ENCODE peak calls at places on chromosomes 3 and 15, in seven cellular contexts. Z, W, N, C, K, I and G are unnamed samples.

GRCh38 chr3:178112134-178112533 is 424.1 kb upstream of the KCNMB2 start:
- DNase-seq in W (no peak), N (no peak), C (no peak), K (no peak), I (no peak), Z (no peak), G (no peak)

GRCh38 chr3:123638936-123639680 is 54.3 kb upstream of the HACD2 start:
- DNase-seq in C (no peak), I (no peak), W (no peak), N (no peak), Z (no peak), K (no peak), G (no peak)

GRCh38 chr3:107845355-107846281 is 245.2 kb downstream of the CD47 start:
- DNase-seq in K (no peak), W (no peak), C (peak; percentile 9), I (no peak), Z (no peak), N (peak; percentile 21), G (no peak)

GRCh38 chr3:187741403-187742350 is 3.6 kb downstream of the BCL6 start:
- DNase-seq in W (peak; percentile 69), N (peak; percentile 78), I (peak; percentile 92), C (peak; percentile 79), Z (peak; percentile 77), K (peak; percentile 61), G (peak; percentile 65)

GRCh38 chr3:12871404-12871983 is 30.1 kb upstream of the RPL32 start:
- DNase-seq in K (no peak), I (no peak), Z (no peak), N (no peak), C (no peak), W (no peak), G (peak; percentile 81)

GRCh38 chr3:156291269-156292123 is 171.1 kb downstream of the KCNAB1 start:
- DNase-seq in K (no peak), W (peak; percentile 33), N (peak; percentile 6), Z (peak; percentile 11), C (peak; percentile 49), I (no peak), G (peak; percentile 14)

GRCh38 chr3:105868450-105868744 is 415 bp downstream of the CBLB start:
- DNase-seq in C (peak; percentile 62), W (peak; percentile 60), I (no peak), Z (no peak), K (peak; percentile 33), N (peak; percentile 52), G (peak; percentile 14)

GRCh38 chr3:13123765-13124164 is 50.5 kb upstream of the IQSEC1 start:
- DNase-seq in C (no peak), W (no peak), I (no peak), N (no peak), K (no peak), Z (no peak), G (no peak)

GRCh38 chr3:128275316-128276150 is 122.3 kb downstream of the EEFSEC start:
- DNase-seq in C (peak; percentile 14), Z (no peak), K (no peak), W (no peak), N (peak; percentile 4), I (no peak), G (no peak)

GRCh38 chr3:128395500-128396125 is 71.1 kb downstream of the DNAJB8 start:
- DNase-seq in W (peak; percentile 48), N (peak; percentile 43), C (peak; percentile 51), I (no peak), Z (no peak), K (no peak), G (no peak)

GRCh38 chr15:38275951-38276350 is 23.3 kb downstream of the SPRED1 start:
- DNase-seq in Z (no peak), N (peak; percentile 79), W (no peak), K (no peak), C (peak; percentile 64), I (no peak), G (no peak)

GRCh38 chr15:32956006-32956405 is 238.2 kb downstream of the GREM1 start:
- DNase-seq in N (peak; percentile 95), C (peak; percentile 90), W (no peak), Z (no peak), I (peak; percentile 63), K (peak; percentile 55), G (no peak)

GRCh38 chr3:71658131-71658530 is 67.1 kb downstream of the EIF4E3 start:
- DNase-seq in W (peak; percentile 89), Z (no peak), C (peak; percentile 71), K (no peak), N (peak; percentile 26), I (no peak), G (peak; percentile 35)

GRCh38 chr3:10777627-10778026 is 38.4 kb upstream of the SLC6A11 start:
- DNase-seq in K (no peak), I (no peak), N (no peak), C (no peak), W (no peak), Z (no peak), G (no peak)

GRCh38 chr3:184134746-184135148 is 411 bp upstream of the EIF2B5 start:
- DNase-seq in N (no peak), K (no peak), W (no peak), Z (no peak), C (no peak), I (no peak), G (no peak)

GRCh38 chr3:65979731-65980130 is 59.0 kb downstream of the MAGI1 start:
- DNase-seq in K (no peak), I (no peak), N (peak; percentile 75), C (peak; percentile 77), W (no peak), Z (no peak), G (no peak)

GRCh38 chr3:44892689-44893088 is 18.3 kb downstream of the TGM4 start:
- DNase-seq in I (no peak), W (no peak), N (peak; percentile 72), C (peak; percentile 45), Z (no peak), K (no peak), G (no peak)

GRCh38 chr15:65085990-65086679 is 9.6 kb downstream of the KBTBD13 start:
- DNase-seq in K (peak; percentile 71), I (peak; percentile 20), C (no peak), W (no peak), Z (no peak), N (peak; percentile 16), G (no peak)

GRCh38 chr3:43649365-43649968 is 27.7 kb upstream of the ANO10 start:
- DNase-seq in K (no peak), W (no peak), I (no peak), Z (no peak), C (no peak), N (no peak), G (no peak)

GRCh38 chr15:99058421-99058870 is 46.4 kb upstream of the SYNM start:
- DNase-seq in C (peak; percentile 8), K (peak; percentile 41), W (peak; percentile 30), N (no peak), Z (no peak), I (no peak), G (no peak)

GRCh38 chr3:117708601-117709000 is 999.0 kb downstream of the TUSC7 start:
- DNase-seq in W (no peak), C (peak; percentile 68), K (no peak), Z (no peak), N (peak; percentile 53), I (no peak), G (no peak)

GRCh38 chr3:195129644-195130492 is 141.1 kb downstream of the XXYLT1 start:
- DNase-seq in W (no peak), Z (no peak), C (peak; percentile 76), N (peak; percentile 75), I (no peak), K (no peak), G (no peak)

GRCh38 chr3:117873236-117873635 is 1161.4 kb downstream of the IGSF11 start:
- DNase-seq in C (no peak), W (no peak), I (no peak), K (no peak), Z (no peak), N (peak; percentile 7), G (no peak)

GRCh38 chr3:142210144-142210543 is 15.2 kb downstream of the GK5 start:
- DNase-seq in C (no peak), Z (no peak), I (no peak), W (no peak), N (no peak), K (no peak), G (no peak)

GRCh38 chr3:155069729-155070128 is 10.4 kb upstream of the MME start:
- DNase-seq in W (no peak), N (peak; percentile 85), Z (no peak), K (no peak), I (no peak), C (peak; percentile 54), G (no peak)
- H3K27ac ChIP-seq in W (no peak overlapping the region), N (peak overlapping the region; percentile 60), Z (no peak overlapping the region), K (no peak overlapping the region), I (no peak overlapping the region), C (peak overlapping the region; percentile 85), G (no peak overlapping the region)

GRCh38 chr3:94064243-94064642 is 1.4 kb downstream of the NSUN3 start:
- DNase-seq in I (peak; percentile 6), N (no peak), K (no peak), C (no peak), W (no peak), Z (no peak), G (no peak)
- H3K4me3 ChIP-seq in I (peak overlapping the region; percentile 91), N (no peak overlapping the region), K (peak overlapping the region; percentile 56), C (no peak overlapping the region), W (peak overlapping the region; percentile 66), Z (peak overlapping the region; percentile 82), G (no peak overlapping the region)

DNA sequence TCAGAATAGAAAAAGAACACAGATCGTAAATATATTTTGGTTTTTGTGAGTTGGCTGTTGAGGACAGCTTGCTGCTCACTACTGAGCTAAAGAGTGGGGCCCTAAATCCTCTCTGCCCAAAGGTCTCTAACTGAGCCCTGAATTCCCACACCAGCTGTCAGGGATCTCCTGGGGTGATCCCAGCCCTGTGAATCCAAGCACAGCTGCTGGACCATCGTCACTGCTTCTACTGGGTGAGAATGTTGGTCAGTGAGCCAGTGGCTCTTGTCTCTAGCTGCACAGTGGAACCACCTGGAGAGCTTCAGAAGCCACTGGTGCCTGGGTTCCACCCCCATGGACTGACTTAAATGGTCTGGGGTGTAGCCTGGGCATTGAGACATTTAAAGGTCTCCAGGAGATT is 90.5 kb upstream of the IL12A start:
- DNase-seq in Z (no peak), K (no peak), C (no peak), W (no peak), N (no peak), I (no peak), G (no peak)
- H3K27ac ChIP-seq in Z (no peak overlapping the region), K (no peak overlapping the region), C (no peak overlapping the region), W (no peak overlapping the region), N (no peak overlapping the region), I (no peak overlapping the region), G (peak overlapping the region; percentile 45)

DNA sequence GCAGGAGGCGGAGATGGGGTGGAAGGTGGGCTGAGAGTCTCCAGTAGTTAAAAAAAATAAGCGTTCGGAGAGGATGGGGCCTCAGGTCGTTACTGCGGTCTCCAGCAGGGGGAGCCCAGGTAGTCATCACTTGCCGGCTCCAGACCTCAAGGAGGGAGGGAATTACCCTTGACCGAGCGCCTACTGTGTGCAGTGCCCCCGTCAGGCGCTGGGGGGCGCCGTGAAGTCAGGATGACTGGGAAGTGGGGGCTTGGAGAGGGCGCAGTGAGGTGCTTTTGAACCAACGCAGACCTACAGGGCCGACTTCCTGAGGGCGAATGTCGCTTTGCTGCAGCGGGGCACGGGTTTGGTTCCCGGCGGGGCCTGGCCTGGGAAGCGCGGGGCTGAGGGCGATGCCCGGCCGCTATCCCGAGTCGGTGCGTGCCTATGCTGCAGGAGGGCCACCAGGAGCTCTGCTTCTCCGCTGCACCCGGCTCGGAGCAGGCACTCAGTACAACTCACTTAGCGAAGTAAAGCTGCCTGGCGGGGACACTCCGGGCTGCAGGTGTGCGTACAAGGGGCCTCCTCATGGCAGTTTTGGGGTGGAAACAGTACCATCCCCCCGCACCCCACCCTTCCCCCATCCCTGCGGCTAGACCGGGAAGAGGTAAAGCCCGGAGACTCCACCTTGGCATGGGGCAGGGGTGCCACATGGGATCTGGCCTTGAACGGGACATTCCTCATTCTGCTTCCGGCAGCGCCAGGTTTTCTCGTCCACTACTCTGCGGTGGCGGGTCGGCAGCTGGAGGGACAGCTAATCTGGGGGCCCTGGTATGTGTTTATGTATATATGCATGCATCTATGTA is 79.8 kb downstream of the RHCG start:
- DNase-seq in K (peak; percentile 94), W (no peak), C (peak; percentile 27), Z (peak; percentile 59), N (peak; percentile 50), I (peak; percentile 87), G (no peak)
- H3K4me3 ChIP-seq in K (no peak overlapping the region), W (no peak overlapping the region), C (no peak overlapping the region), Z (no peak overlapping the region), N (no peak overlapping the region), I (no peak overlapping the region), G (no peak overlapping the region)